ENCODE peak calls at places on chromosome 18, in four cellular contexts. S is H1, I is IMR-90, L is K562. B is an unnamed sample.

GRCh38 chr18:3605562-3606443 is 155.8 kb downstream of the TGIF1 start:
- DNase-seq in L (peak), I (peak), S (no peak), B (no peak)

GRCh38 chr18:79345981-79346380 is 49.7 kb upstream of the NFATC1 start:
- DNase-seq in L (no peak), S (no peak), I (no peak), B (no peak)

GRCh38 chr18:49677762-49678398 is 116.0 kb downstream of the LIPG start:
- DNase-seq in I (no peak), L (peak), S (no peak), B (peak)

GRCh38 chr18:75205760-75206109 is 3.2 kb downstream of the PTGR3 start:
- DNase-seq in L (peak), S (no peak), I (peak), B (no peak)

GRCh38 chr18:6775702-6776101 is 46.2 kb downstream of the ARHGAP28 start:
- DNase-seq in I (no peak), S (no peak), L (no peak), B (no peak)

GRCh38 chr18:47417807-47418206 is 166.3 kb upstream of the SKOR2 start:
- DNase-seq in S (no peak), I (no peak), L (no peak), B (no peak)

GRCh38 chr18:50973367-50974126 is 5.7 kb downstream of the ELAC1 start:
- DNase-seq in I (peak), S (no peak), L (no peak), B (no peak)

GRCh38 chr18:74412106-74412880 is 44.8 kb downstream of the DIPK1C start:
- DNase-seq in I (no peak), L (no peak), S (no peak), B (no peak)

GRCh38 chr18:58161659-58162058 is 117.6 kb downstream of the NEDD4L start:
- DNase-seq in I (no peak), L (peak), S (no peak), B (no peak)

GRCh38 chr18:50044402-50044801 is 150.5 kb downstream of the MYO5B start:
- DNase-seq in I (no peak), S (no peak), L (no peak), B (no peak)

GRCh38 chr18:48306838-48307237 is 102.3 kb downstream of the ZBTB7C start:
- DNase-seq in S (no peak), I (no peak), L (no peak), B (no peak)

GRCh38 chr18:74248189-74248975 is 43.4 kb downstream of the CYB5A start:
- DNase-seq in S (no peak), I (no peak), L (no peak), B (no peak)

GRCh38 chr18:26765498-26765897 is 100.0 kb downstream of the AQP4 start:
- DNase-seq in I (no peak), L (no peak), S (no peak), B (no peak)

GRCh38 chr18:36340232-36340631 is 42.7 kb downstream of the FHOD3 start:
- DNase-seq in I (no peak), L (no peak), S (no peak), B (no peak)

GRCh38 chr18:79944126-79944731 is 7.2 kb downstream of the SLC66A2 start:
- DNase-seq in I (no peak), L (no peak), S (no peak), B (no peak)

GRCh38 chr18:35740616-35741015 is 159.1 kb downstream of the GALNT1 start:
- DNase-seq in L (no peak), I (no peak), S (no peak), B (no peak)

GRCh38 chr18:12703714-12704113 is 872 bp downstream of the PSMG2 start:
- DNase-seq in L (peak), S (no peak), I (peak), B (no peak)

GRCh38 chr18:21991897-21992296 is 177.5 kb upstream of the GATA6 start:
- DNase-seq in I (no peak), S (peak), L (no peak), B (no peak)

GRCh38 chr18:36309436-36310391 is 12.2 kb downstream of the FHOD3 start:
- DNase-seq in I (peak), S (no peak), L (peak), B (no peak)

GRCh38 chr18:49024408-49024807 is 73.6 kb upstream of the SMAD7 start:
- DNase-seq in S (no peak), L (no peak), I (no peak), B (no peak)

GRCh38 chr18:67301592-67301991 is 214.9 kb downstream of the DSEL start:
- DNase-seq in L (no peak), I (peak), S (no peak), B (no peak)

GRCh38 chr18:43935051-43935412 is 657.7 kb upstream of the SYT4 start:
- DNase-seq in L (no peak), S (no peak), I (peak), B (no peak)

GRCh38 chr18:23036611-23037259 is 98.5 kb upstream of the CABLES1 start:
- DNase-seq in I (no peak), S (no peak), L (peak), B (no peak)

GRCh38 chr18:23037646-23038045 is 97.6 kb upstream of the CABLES1 start:
- DNase-seq in I (no peak), S (no peak), L (no peak), B (no peak)

GRCh38 chr18:23033079-23033478 is 100.0 kb downstream of the RBBP8 start:
- DNase-seq in L (no peak), I (no peak), S (no peak), B (no peak)

GRCh38 chr18:23032030-23032582 is 99.0 kb downstream of the RBBP8 start:
- DNase-seq in I (peak), S (no peak), L (no peak), B (no peak)
- TF ChIP-seq CHD1 in I (no peak), S (no peak), L (no peak), B (no peak)

DNA sequence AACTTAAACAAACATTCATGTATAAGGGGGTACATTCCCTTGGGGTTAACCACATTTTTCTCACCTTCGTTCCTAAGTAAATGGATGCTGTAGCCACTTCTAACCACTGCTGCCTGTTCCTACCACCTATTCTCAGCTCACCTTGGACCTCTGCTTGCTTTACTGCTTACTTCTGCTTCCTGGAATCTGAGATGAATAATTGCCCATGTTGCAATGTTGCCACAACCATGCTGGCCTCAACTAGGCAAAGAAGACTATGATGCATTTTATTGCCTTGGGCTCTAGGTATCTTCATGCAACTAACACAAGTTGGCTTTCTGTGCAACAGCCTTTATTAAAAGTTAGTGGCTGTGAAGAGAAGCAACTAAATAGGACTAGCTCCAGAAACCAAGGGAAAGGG is 106.3 kb upstream of the TCF4 start:
- DNase-seq in I (peak), L (no peak), S (no peak), B (no peak)
- TF ChIP-seq CHD1 in I (no peak), L (no peak), S (no peak), B (no peak)

DNA sequence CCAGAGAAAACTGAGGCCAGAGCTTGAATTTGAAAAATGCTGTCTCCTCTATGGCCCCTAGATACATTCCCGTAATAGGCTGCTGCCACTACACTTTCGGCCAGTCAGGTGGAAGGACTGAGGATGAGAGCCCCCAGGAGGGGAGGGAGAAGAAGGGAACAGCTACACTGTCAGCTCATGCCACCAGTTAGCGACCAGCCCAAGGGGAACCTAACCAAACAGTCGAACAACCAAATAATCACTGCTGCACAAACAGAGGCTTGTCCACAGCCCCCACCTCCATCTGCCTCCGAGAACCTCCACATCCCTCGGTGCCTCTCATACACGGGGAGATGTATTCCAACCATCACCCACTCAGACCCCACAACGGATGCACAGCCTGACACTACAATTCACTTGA is 7.3 kb downstream of the ZNF516 start:
- DNase-seq in L (no peak), I (no peak), S (no peak), B (no peak)
- TF ChIP-seq CHD1 in L (no peak), I (no peak), S (no peak), B (no peak)

GRCh38 chr18:28120811-28121210 is 56.1 kb downstream of the CDH2 start:
- DNase-seq in I (no peak), L (no peak), S (no peak), B (no peak)

GRCh38 chr18:28114472-28114871 is 62.5 kb downstream of the CDH2 start:
- DNase-seq in I (peak), S (no peak), L (no peak), B (no peak)

GRCh38 chr18:28115149-28115550 is 61.8 kb downstream of the CDH2 start:
- DNase-seq in I (peak), S (no peak), L (no peak), B (no peak)

GRCh38 chr18:28113271-28114023 is 63.5 kb downstream of the CDH2 start:
- DNase-seq in I (peak), L (no peak), S (no peak), B (no peak)

DNA sequence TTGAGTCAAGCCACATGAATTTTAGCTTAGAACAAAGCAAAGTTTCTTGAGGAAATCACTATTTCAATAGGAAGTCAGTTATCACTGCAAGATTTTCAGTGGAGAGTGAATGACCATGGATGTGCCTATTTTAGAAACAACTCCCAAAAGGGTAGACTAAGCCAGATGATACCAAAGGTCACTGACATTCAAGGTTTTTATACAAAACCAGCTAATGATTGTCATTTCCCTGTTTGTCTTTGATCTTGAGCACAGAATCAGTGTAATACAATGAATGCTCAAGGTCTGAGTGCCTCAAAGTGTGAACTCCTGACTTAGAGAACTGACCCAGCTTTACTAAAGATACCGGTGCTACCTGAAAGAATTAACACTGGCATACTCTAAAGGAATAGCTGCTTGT is 60.5 kb downstream of the CDH2 start:
- DNase-seq in I (no peak), S (no peak), L (no peak), B (no peak)
- TF ChIP-seq CHD1 in I (no peak), S (no peak), L (no peak), B (no peak)

GRCh38 chr18:45748531-45748930 is 24.6 kb downstream of the SLC14A1 start:
- DNase-seq in I (peak), L (no peak), S (no peak), B (no peak)

GRCh38 chr18:45741056-45741455 is 17.1 kb downstream of the SLC14A1 start:
- DNase-seq in L (no peak), S (no peak), I (no peak), B (no peak)

GRCh38 chr18:45749918-45750689 is 26.1 kb downstream of the SLC14A1 start:
- DNase-seq in S (no peak), L (no peak), I (peak), B (peak)

GRCh38 chr18:45745817-45746461 is 22.0 kb downstream of the SLC14A1 start:
- DNase-seq in I (no peak), L (no peak), S (no peak), B (no peak)
- TF ChIP-seq CHD1 in I (no peak), L (no peak), S (no peak), B (no peak)

DNA sequence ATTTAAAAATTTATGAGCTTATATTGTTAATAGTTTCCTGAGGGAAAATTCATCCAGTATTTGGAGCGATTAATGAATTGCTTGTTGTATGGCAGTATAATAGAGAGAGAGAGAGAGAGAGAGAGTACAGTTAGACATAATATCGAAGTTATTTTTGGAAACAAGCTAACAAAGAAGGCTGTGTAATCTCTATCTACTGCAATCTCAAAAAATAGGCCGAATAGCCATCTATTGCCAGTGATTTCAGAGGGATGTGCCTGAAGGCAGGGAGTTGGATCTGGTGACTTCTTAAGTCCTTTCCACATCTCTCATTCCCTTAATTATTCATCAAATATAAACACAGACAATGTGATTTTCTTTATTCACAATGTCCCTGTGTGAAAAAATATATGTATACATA is 433.1 kb upstream of the RAB12 start:
- DNase-seq in I (peak), L (no peak), S (no peak), B (no peak)
- TF ChIP-seq CHD1 in I (no peak), L (no peak), S (no peak), B (no peak)